ENCODE peak calls at places on chromosomes 2 and 18, in four cellular contexts. F, L, K and I are unnamed samples.

GRCh38 chr2:239322414-239323086 is 78.3 kb downstream of the HDAC4 start:
- DNase-seq in F (no peak), L (peak), K (no peak), I (no peak)

GRCh38 chr2:152228215-152228614 is 52.7 kb upstream of the STAM2 start:
- DNase-seq in F (no peak), L (no peak), K (no peak), I (no peak)

GRCh38 chr2:71471276-71471675 is 17.9 kb downstream of the DYSF start:
- DNase-seq in F (no peak), L (peak), K (no peak), I (no peak)

GRCh38 chr18:23231340-23232021 is 96.2 kb downstream of the CABLES1 start:
- DNase-seq in F (peak), L (peak), K (peak), I (peak)

GRCh38 chr2:238644095-238645081 is 203.5 kb upstream of the TWIST2 start:
- DNase-seq in F (no peak), L (peak), K (peak), I (no peak)

GRCh38 chr2:207766697-207767460 is 2.8 kb downstream of the FZD5 start:
- DNase-seq in F (no peak), L (no peak), K (peak), I (no peak)

GRCh38 chr2:185147361-185147760 is 549.0 kb downstream of the ZNF804A start:
- DNase-seq in F (no peak), L (no peak), K (no peak), I (no peak)

GRCh38 chr2:47204691-47205090 is 49.6 kb upstream of the STPG4 start:
- DNase-seq in F (no peak), L (no peak), K (no peak), I (no peak)

GRCh38 chr18:76708727-76709353 is 113.5 kb upstream of the ZNF236 start:
- DNase-seq in F (no peak), L (no peak), K (no peak), I (no peak)

GRCh38 chr2:195842932-195843331 is 185.9 kb downstream of the SLC39A10 start:
- DNase-seq in F (no peak), L (no peak), K (no peak), I (no peak)

GRCh38 chr18:2961828-2962227 is 51.1 kb downstream of the LPIN2 start:
- DNase-seq in F (no peak), L (peak), K (no peak), I (no peak)

GRCh38 chr2:164911832-164912231 is 43.5 kb downstream of the SLC38A11 start:
- DNase-seq in F (no peak), L (no peak), K (no peak), I (no peak)

GRCh38 chr2:23900927-23901322 is 26.0 kb downstream of the ATAD2B start:
- DNase-seq in F (no peak), L (peak), K (peak), I (no peak)

GRCh38 chr2:192877159-192877558 is 682.4 kb upstream of the TMEFF2 start:
- DNase-seq in F (no peak), L (no peak), K (no peak), I (no peak)

GRCh38 chr2:15142069-15142689 is 419.0 kb downstream of the NBAS start:
- DNase-seq in F (no peak), L (no peak), K (peak), I (peak)

GRCh38 chr18:28728891-28729290 is 552.0 kb upstream of the CDH2 start:
- DNase-seq in F (no peak), L (peak), K (no peak), I (no peak)

GRCh38 chr2:99841749-99842148 is 300.6 kb downstream of the AFF3 start:
- DNase-seq in F (no peak), L (peak), K (no peak), I (no peak)

GRCh38 chr2:227460079-227460485 is 11.9 kb upstream of the AGFG1 start:
- DNase-seq in F (no peak), L (peak), K (no peak), I (no peak)

GRCh38 chr2:73043279-73043678 is 28.2 kb downstream of the SFXN5 start:
- DNase-seq in F (no peak), L (no peak), K (no peak), I (no peak)

GRCh38 chr2:45458909-45459563 is 152.0 kb downstream of the SRBD1 start:
- DNase-seq in F (no peak), L (peak), K (peak), I (no peak)

GRCh38 chr2:174051741-174052638 is 86.8 kb upstream of the SP3 start:
- DNase-seq in F (no peak), L (peak), K (peak), I (no peak)

GRCh38 chr2:151009437-151010175 is 252.1 kb downstream of the RBM43 start:
- DNase-seq in F (no peak), L (no peak), K (no peak), I (no peak)

GRCh38 chr2:45329045-45329677 is 281.9 kb downstream of the SRBD1 start:
- DNase-seq in F (no peak), L (peak), K (no peak), I (no peak)

GRCh38 chr18:23669804-23670203 is 7.1 kb upstream of the ANKRD29 start:
- DNase-seq in F (no peak), L (no peak), K (no peak), I (no peak)

GRCh38 chr2:30255466-30256408 is 24.4 kb downstream of the LBH start:
- DNase-seq in F (no peak), L (no peak), K (peak), I (no peak)

GRCh38 chr18:78765637-78766281 is 213.9 kb upstream of the SALL3 start:
- DNase-seq in F (no peak), L (no peak), K (no peak), I (no peak)

GRCh38 chr2:48268671-48269070 is 261.3 kb upstream of the STON1 start:
- DNase-seq in F (no peak), L (no peak), K (no peak), I (no peak)

GRCh38 chr2:157488877-157489276 is 45.0 kb upstream of the CYTIP start:
- DNase-seq in F (no peak), L (no peak), K (peak), I (no peak)

GRCh38 chr2:29293830-29294438 is 178.7 kb downstream of the CLIP4 start:
- DNase-seq in F (no peak), L (peak), K (peak), I (no peak)

GRCh38 chr2:26528186-26528585 is 50.3 kb upstream of the OTOF start:
- DNase-seq in F (peak), L (no peak), K (no peak), I (no peak)

GRCh38 chr2:230861564-230862255 is 3.0 kb upstream of the ITM2C start:
- DNase-seq in F (no peak), L (no peak), K (no peak), I (no peak)

GRCh38 chr2:2184549-2185249 is 146.4 kb downstream of the MYT1L start:
- DNase-seq in F (no peak), L (no peak), K (no peak), I (no peak)

GRCh38 chr2:109450574-109451265 is 163.0 kb downstream of the SEPTIN10 start:
- DNase-seq in F (peak), L (no peak), K (no peak), I (no peak)

GRCh38 chr2:106129592-106129991 is 64.5 kb downstream of the UXS1 start:
- DNase-seq in F (no peak), L (no peak), K (no peak), I (no peak)

GRCh38 chr2:106127282-106127771 is 66.8 kb downstream of the UXS1 start:
- DNase-seq in F (no peak), L (peak), K (no peak), I (no peak)

GRCh38 chr2:106127776-106128268 is 66.3 kb downstream of the UXS1 start:
- DNase-seq in F (no peak), L (no peak), K (no peak), I (no peak)

GRCh38 chr2:106129150-106129549 is 65.0 kb downstream of the UXS1 start:
- DNase-seq in F (no peak), L (no peak), K (no peak), I (no peak)

DNA sequence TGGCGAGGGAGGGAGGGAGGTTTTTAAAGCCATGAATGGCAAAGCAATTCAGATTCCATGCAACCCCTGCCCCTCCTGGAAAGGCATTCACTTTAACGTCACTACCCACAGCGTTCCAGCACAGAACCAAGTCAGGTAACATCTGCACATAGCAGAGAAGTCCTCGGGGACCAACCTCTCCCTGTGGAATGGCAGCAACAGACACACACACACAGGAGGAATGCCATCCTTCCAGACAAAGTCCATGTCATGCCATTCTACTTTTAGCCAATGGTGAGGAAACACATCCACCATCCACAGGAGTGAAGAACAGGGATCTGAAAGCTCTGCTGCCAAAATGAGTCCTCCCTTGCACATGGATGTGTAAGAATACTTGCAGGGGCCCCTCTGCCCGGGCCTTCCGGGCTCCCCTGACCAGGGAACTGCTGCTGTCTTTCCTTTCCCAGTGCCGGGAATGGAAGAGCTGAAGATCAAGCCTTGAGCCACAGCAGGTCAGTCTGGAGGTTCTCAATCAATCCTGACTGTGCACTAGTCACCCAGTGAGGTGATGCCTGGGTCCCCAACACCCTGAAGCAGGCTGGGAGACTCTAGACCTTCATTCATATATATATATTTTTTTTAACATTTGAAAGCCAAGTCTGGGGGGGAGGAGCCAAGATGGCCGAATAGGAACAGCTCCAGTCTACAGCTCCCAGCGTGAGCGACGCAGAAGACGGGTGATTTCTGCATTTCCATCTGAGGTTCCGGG is 63.7 kb downstream of the UXS1 start:
- DNase-seq in F (no peak), L (no peak), K (no peak), I (no peak)
- H3K4me3 ChIP-seq in F (no peak), L (no peak), K (no peak), I (no peak)

DNA sequence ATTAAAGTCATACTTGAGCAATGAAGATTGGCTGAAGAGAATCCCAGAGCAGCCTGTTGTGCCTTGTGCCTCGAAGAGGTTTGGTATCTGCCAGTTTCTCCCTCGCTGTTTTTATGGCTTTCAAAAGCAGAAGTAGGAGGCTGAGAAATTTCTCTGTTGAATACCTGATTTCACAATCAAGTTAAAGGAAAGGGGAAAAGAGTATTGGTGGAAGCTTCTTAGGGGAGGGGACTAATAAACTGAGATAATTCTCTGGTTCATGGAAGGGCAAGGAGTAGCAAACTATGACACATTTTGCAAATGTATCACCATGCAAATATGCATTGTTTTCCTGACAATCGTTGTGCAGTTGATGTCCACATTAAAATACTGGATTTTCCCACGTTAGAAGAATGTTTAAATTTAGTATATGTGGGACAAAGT is at the start of gene IL1B:
- DNase-seq in F (no peak), L (peak), K (no peak), I (no peak)
- TF ChIP-seq CTCF in F (no peak), L (no peak), K (no peak), I (no peak)

GRCh38 chr2:68188831-68189230 is 31.1 kb downstream of the PNO1 start:
- DNase-seq in F (no peak), L (no peak), K (no peak), I (no peak)
- H3K4me3 ChIP-seq in F (no peak), L (no peak), K (no peak), I (peak)

GRCh38 chr2:125745514-125745913 is 910.4 kb upstream of the GYPC start:
- DNase-seq in F (no peak), L (no peak), K (peak), I (no peak)
- TF ChIP-seq CTCF in F (no peak), L (no peak), K (peak), I (no peak)

DNA sequence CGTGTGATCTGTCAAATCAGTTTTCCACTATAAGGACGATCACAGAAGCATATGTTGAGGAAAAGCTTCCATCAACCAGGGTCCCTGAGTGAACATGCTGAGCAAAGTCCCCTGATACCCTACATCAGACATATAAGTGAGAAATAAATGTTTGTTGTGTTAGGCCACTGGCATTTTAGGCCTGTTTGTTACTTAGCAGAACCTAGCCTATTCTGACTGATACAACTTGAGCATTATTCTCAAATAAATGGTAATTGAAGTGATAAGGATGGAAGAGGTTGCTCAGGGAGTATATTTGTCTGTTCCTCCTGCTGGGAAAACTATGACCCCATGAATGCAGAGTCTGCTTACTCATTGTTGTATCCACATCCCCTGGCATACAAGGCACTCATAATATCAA is 106.4 kb downstream of the LOXHD1 start:
- DNase-seq in F (no peak), L (no peak), K (no peak), I (no peak)
- H3K4me3 ChIP-seq in F (no peak), L (no peak), K (no peak), I (no peak)

DNA sequence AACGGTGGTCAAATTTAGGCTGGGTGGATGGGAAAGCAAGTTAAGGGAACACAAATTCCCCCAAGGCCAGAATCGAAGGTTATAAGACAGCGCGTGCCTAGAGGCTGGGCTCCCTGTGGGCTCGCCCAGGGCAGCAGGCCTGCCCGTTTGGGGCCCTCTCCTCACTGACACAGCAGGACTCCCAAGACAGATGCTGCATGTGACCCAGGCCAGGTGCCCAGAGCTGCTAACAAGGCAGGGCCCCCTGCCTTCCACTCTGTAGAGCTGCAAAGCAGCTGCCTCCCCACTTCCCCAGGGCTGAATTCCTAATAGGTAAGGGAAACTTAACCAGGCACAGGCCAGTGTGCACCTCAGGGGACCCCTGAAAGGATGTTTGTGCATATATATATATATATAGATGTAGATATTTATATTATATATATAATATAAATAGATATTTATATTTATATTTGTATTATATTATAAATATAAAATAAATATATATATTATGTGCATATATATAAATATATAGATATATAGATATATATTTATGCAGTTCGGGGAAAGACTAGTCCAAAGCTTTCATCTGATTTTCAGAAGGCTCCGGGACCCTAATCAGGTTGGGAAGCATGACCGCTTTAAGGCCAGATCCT is 43.7 kb downstream of the TMEM37 start:
- DNase-seq in F (peak), L (no peak), K (no peak), I (no peak)
- TF ChIP-seq CTCF in F (no peak), L (no peak), K (no peak), I (no peak)

GRCh38 chr18:31941010-31941809 is 1.7 kb downstream of the TRAPPC8 start:
- DNase-seq in F (no peak), L (no peak), K (no peak), I (no peak)

GRCh38 chr18:31943895-31944816 is 1.2 kb upstream of the TRAPPC8 start:
- DNase-seq in F (no peak), L (no peak), K (no peak), I (no peak)

GRCh38 chr18:31946305-31947046 is 3.5 kb upstream of the TRAPPC8 start:
- DNase-seq in F (no peak), L (no peak), K (no peak), I (no peak)

GRCh38 chr18:31942999-31943894 is at the start of gene TRAPPC8:
- DNase-seq in F (peak), L (peak), K (peak), I (peak)

GRCh38 chr18:31942301-31942998 is 478 bp downstream of the TRAPPC8 start:
- DNase-seq in F (peak), L (peak), K (peak), I (no peak)
- H3K4me3 ChIP-seq in F (peak), L (peak), K (peak), I (peak)